ENCODE peak calls at places on chromosome 3, in ten cellular contexts. One of them, this sample, is unnamed.
A peak's percentile ranks its signal among the peaks of the same experiment; 100 is the strongest.

GRCh38 chr3:47984089-47984759 is 32.0 kb downstream of the MAP4 start:
- DNase-seq in uterus: no peak
- DNase-seq in fibroblast of pulmonary artery: peak; percentile 72
- DNase-seq in body of pancreas: no peak
- DNase-seq in brain microvascular endothelial cell: peak; percentile 73
- DNase-seq in iPS DF 6.9: no peak
- DNase-seq in psoas muscle: no peak
- DNase-seq in lung: no peak
- DNase-seq in Peyer's patch: no peak
- DNase-seq in HFF-Myc: peak; percentile 60
- DNase-seq in this sample: no peak

GRCh38 chr3:184631339-184631965 is 69.9 kb downstream of the EPHB3 start:
- DNase-seq in body of pancreas: no peak
- DNase-seq in brain microvascular endothelial cell: no peak
- DNase-seq in fibroblast of pulmonary artery: no peak
- DNase-seq in uterus: no peak
- DNase-seq in HFF-Myc: no peak
- DNase-seq in Peyer's patch: no peak
- DNase-seq in psoas muscle: no peak
- DNase-seq in lung: no peak
- DNase-seq in iPS DF 6.9: no peak
- DNase-seq in this sample: no peak

GRCh38 chr3:133955892-133956291 is 60.2 kb upstream of the RAB6B start:
- DNase-seq in psoas muscle: no peak
- DNase-seq in fibroblast of pulmonary artery: no peak
- DNase-seq in brain microvascular endothelial cell: no peak
- DNase-seq in iPS DF 6.9: no peak
- DNase-seq in uterus: no peak
- DNase-seq in Peyer's patch: no peak
- DNase-seq in body of pancreas: no peak
- DNase-seq in lung: no peak
- DNase-seq in HFF-Myc: no peak
- DNase-seq in this sample: no peak

GRCh38 chr3:46948830-46949671 is 27.5 kb downstream of the CCDC12 start:
- DNase-seq in HFF-Myc: no peak
- DNase-seq in lung: peak; percentile 78
- DNase-seq in Peyer's patch: peak; percentile 79
- DNase-seq in fibroblast of pulmonary artery: no peak
- DNase-seq in uterus: no peak
- DNase-seq in body of pancreas: peak; percentile 41
- DNase-seq in brain microvascular endothelial cell: no peak
- DNase-seq in iPS DF 6.9: no peak
- DNase-seq in psoas muscle: no peak
- DNase-seq in this sample: peak; percentile 55

GRCh38 chr3:47865192-47865591 is 62.3 kb downstream of the DHX30 start:
- DNase-seq in iPS DF 6.9: no peak
- DNase-seq in uterus: no peak
- DNase-seq in brain microvascular endothelial cell: no peak
- DNase-seq in lung: no peak
- DNase-seq in HFF-Myc: no peak
- DNase-seq in body of pancreas: no peak
- DNase-seq in fibroblast of pulmonary artery: peak; percentile 27
- DNase-seq in psoas muscle: no peak
- DNase-seq in Peyer's patch: no peak
- DNase-seq in this sample: no peak

GRCh38 chr3:99651561-99651960 is 13.2 kb downstream of the COL8A1 start:
- DNase-seq in iPS DF 6.9: no peak
- DNase-seq in HFF-Myc: no peak
- DNase-seq in body of pancreas: no peak
- DNase-seq in Peyer's patch: no peak
- DNase-seq in psoas muscle: peak; percentile 46
- DNase-seq in lung: no peak
- DNase-seq in brain microvascular endothelial cell: peak; percentile 85
- DNase-seq in uterus: peak; percentile 29
- DNase-seq in fibroblast of pulmonary artery: peak; percentile 81
- DNase-seq in this sample: no peak

GRCh38 chr3:133295199-133295901 is 104.5 kb upstream of the BFSP2 start:
- DNase-seq in uterus: no peak
- DNase-seq in Peyer's patch: no peak
- DNase-seq in iPS DF 6.9: no peak
- DNase-seq in psoas muscle: no peak
- DNase-seq in body of pancreas: no peak
- DNase-seq in fibroblast of pulmonary artery: peak; percentile 28
- DNase-seq in brain microvascular endothelial cell: peak; percentile 59
- DNase-seq in lung: no peak
- DNase-seq in HFF-Myc: peak; percentile 26
- DNase-seq in this sample: no peak

GRCh38 chr3:45795509-45795881 is 841 bp downstream of the SLC6A20 start:
- DNase-seq in psoas muscle: no peak
- DNase-seq in iPS DF 6.9: no peak
- DNase-seq in HFF-Myc: no peak
- DNase-seq in lung: no peak
- DNase-seq in uterus: no peak
- DNase-seq in Peyer's patch: no peak
- DNase-seq in fibroblast of pulmonary artery: no peak
- DNase-seq in body of pancreas: no peak
- DNase-seq in brain microvascular endothelial cell: no peak
- DNase-seq in this sample: no peak

DNA sequence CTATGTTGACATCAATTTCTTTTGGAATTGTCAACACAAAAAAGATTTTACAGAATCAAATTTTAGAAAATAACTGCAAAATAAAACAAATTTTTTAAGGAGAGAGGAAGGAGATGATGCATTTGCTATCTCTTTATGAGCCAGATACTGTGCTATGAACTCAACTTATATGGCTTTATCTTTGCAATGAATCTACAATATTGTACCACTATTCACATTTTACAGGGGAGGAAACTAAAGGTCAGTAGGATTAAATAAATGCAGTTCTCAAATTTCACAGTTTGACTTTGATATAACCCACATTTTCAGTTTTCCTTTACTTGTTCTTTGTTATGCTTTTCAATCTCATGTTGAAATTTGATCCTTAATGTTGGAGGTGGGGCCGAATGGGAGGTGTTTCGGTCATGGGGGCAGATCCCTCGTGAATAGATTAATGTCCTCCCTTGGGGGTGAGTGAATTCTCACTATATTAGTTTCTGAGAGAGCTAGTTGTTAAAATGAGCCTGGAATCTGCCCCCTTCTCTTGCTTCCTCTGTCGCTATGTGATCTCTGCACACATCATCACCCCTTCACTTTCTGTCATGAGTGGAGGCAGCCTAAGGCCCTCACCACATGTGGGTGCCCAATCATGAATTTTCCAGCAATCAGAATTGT is 44.6 kb downstream of the CD200 start:
- DNase-seq in uterus: no peak
- DNase-seq in psoas muscle: no peak
- DNase-seq in HFF-Myc: no peak
- DNase-seq in body of pancreas: no peak
- DNase-seq in iPS DF 6.9: no peak
- DNase-seq in brain microvascular endothelial cell: peak; percentile 76
- DNase-seq in Peyer's patch: no peak
- DNase-seq in lung: no peak
- DNase-seq in fibroblast of pulmonary artery: peak; percentile 69
- DNase-seq in this sample: peak; percentile 11
- H3K4me3 ChIP-seq in uterus: no peak overlapping the region
- H3K4me3 ChIP-seq in psoas muscle: no peak overlapping the region
- H3K4me3 ChIP-seq in HFF-Myc: no peak overlapping the region
- H3K4me3 ChIP-seq in body of pancreas: no peak overlapping the region
- H3K4me3 ChIP-seq in iPS DF 6.9: no peak overlapping the region
- H3K4me3 ChIP-seq in brain microvascular endothelial cell: no peak overlapping the region
- H3K4me3 ChIP-seq in Peyer's patch: no peak overlapping the region
- H3K4me3 ChIP-seq in lung: no peak overlapping the region
- H3K4me3 ChIP-seq in fibroblast of pulmonary artery: no peak overlapping the region
- H3K4me3 ChIP-seq in this sample: no peak overlapping the region

GRCh38 chr3:12835005-12835665 is 6.2 kb downstream of the RPL32 start:
- DNase-seq in brain microvascular endothelial cell: no peak
- DNase-seq in body of pancreas: no peak
- DNase-seq in fibroblast of pulmonary artery: no peak
- DNase-seq in Peyer's patch: no peak
- DNase-seq in lung: no peak
- DNase-seq in uterus: no peak
- DNase-seq in iPS DF 6.9: no peak
- DNase-seq in HFF-Myc: no peak
- DNase-seq in psoas muscle: no peak
- DNase-seq in this sample: no peak

GRCh38 chr3:12840591-12841084 is 727 bp downstream of the RPL32 start:
- DNase-seq in Peyer's patch: no peak
- DNase-seq in HFF-Myc: no peak
- DNase-seq in uterus: no peak
- DNase-seq in fibroblast of pulmonary artery: no peak
- DNase-seq in body of pancreas: no peak
- DNase-seq in iPS DF 6.9: no peak
- DNase-seq in lung: no peak
- DNase-seq in brain microvascular endothelial cell: no peak
- DNase-seq in psoas muscle: no peak
- DNase-seq in this sample: peak; percentile 17

GRCh38 chr3:12838179-12838965 is 3.0 kb downstream of the RPL32 start:
- DNase-seq in Peyer's patch: no peak
- DNase-seq in uterus: no peak
- DNase-seq in HFF-Myc: no peak
- DNase-seq in brain microvascular endothelial cell: no peak
- DNase-seq in psoas muscle: no peak
- DNase-seq in iPS DF 6.9: no peak
- DNase-seq in lung: no peak
- DNase-seq in body of pancreas: no peak
- DNase-seq in fibroblast of pulmonary artery: no peak
- DNase-seq in this sample: no peak

GRCh38 chr3:12841085-12841969 is at the start of gene RPL32:
- DNase-seq in HFF-Myc: peak; percentile 92
- DNase-seq in uterus: peak; percentile 91
- DNase-seq in lung: peak; percentile 90
- DNase-seq in psoas muscle: peak; percentile 88
- DNase-seq in Peyer's patch: peak; percentile 95
- DNase-seq in iPS DF 6.9: peak; percentile 78
- DNase-seq in body of pancreas: peak; percentile 87
- DNase-seq in brain microvascular endothelial cell: peak; percentile 90
- DNase-seq in fibroblast of pulmonary artery: peak; percentile 98
- DNase-seq in this sample: peak; percentile 95

GRCh38 chr3:12837295-12837986 is 3.9 kb downstream of the RPL32 start:
- DNase-seq in fibroblast of pulmonary artery: no peak
- DNase-seq in uterus: no peak
- DNase-seq in HFF-Myc: no peak
- DNase-seq in body of pancreas: no peak
- DNase-seq in lung: no peak
- DNase-seq in psoas muscle: no peak
- DNase-seq in brain microvascular endothelial cell: no peak
- DNase-seq in Peyer's patch: no peak
- DNase-seq in iPS DF 6.9: no peak
- DNase-seq in this sample: no peak
- H3K4me3 ChIP-seq in fibroblast of pulmonary artery: no peak overlapping the region
- H3K4me3 ChIP-seq in uterus: no peak overlapping the region
- H3K4me3 ChIP-seq in HFF-Myc: peak overlapping the region; percentile 79
- H3K4me3 ChIP-seq in body of pancreas: no peak overlapping the region
- H3K4me3 ChIP-seq in lung: no peak overlapping the region
- H3K4me3 ChIP-seq in psoas muscle: peak overlapping the region; percentile 98
- H3K4me3 ChIP-seq in brain microvascular endothelial cell: peak overlapping the region; percentile 3
- H3K4me3 ChIP-seq in Peyer's patch: no peak overlapping the region
- H3K4me3 ChIP-seq in iPS DF 6.9: no peak overlapping the region
- H3K4me3 ChIP-seq in this sample: peak overlapping the region; percentile 100

GRCh38 chr3:37072892-37073291 is 79.6 kb downstream of the MLH1 start:
- DNase-seq in HFF-Myc: peak; percentile 70
- DNase-seq in lung: peak; percentile 30
- DNase-seq in fibroblast of pulmonary artery: peak; percentile 89
- DNase-seq in iPS DF 6.9: no peak
- DNase-seq in brain microvascular endothelial cell: peak; percentile 84
- DNase-seq in body of pancreas: no peak
- DNase-seq in Peyer's patch: no peak
- DNase-seq in uterus: no peak
- DNase-seq in psoas muscle: no peak
- DNase-seq in this sample: no peak
- H3K4me3 ChIP-seq in HFF-Myc: no peak overlapping the region
- H3K4me3 ChIP-seq in lung: no peak overlapping the region
- H3K4me3 ChIP-seq in fibroblast of pulmonary artery: peak overlapping the region; percentile 37
- H3K4me3 ChIP-seq in iPS DF 6.9: no peak overlapping the region
- H3K4me3 ChIP-seq in brain microvascular endothelial cell: no peak overlapping the region
- H3K4me3 ChIP-seq in body of pancreas: no peak overlapping the region
- H3K4me3 ChIP-seq in Peyer's patch: no peak overlapping the region
- H3K4me3 ChIP-seq in uterus: no peak overlapping the region
- H3K4me3 ChIP-seq in psoas muscle: no peak overlapping the region
- H3K4me3 ChIP-seq in this sample: no peak overlapping the region

GRCh38 chr3:171330936-171331335 is 129.3 kb downstream of the TNIK start:
- DNase-seq in uterus: no peak
- DNase-seq in psoas muscle: no peak
- DNase-seq in lung: no peak
- DNase-seq in iPS DF 6.9: no peak
- DNase-seq in brain microvascular endothelial cell: no peak
- DNase-seq in HFF-Myc: no peak
- DNase-seq in Peyer's patch: no peak
- DNase-seq in fibroblast of pulmonary artery: no peak
- DNase-seq in body of pancreas: no peak
- DNase-seq in this sample: no peak

GRCh38 chr3:171327441-171328174 is 132.6 kb downstream of the TNIK start:
- DNase-seq in iPS DF 6.9: no peak
- DNase-seq in lung: no peak
- DNase-seq in brain microvascular endothelial cell: no peak
- DNase-seq in psoas muscle: no peak
- DNase-seq in fibroblast of pulmonary artery: no peak
- DNase-seq in Peyer's patch: no peak
- DNase-seq in body of pancreas: no peak
- DNase-seq in HFF-Myc: no peak
- DNase-seq in uterus: no peak
- DNase-seq in this sample: peak; percentile 36

GRCh38 chr3:171326717-171327440 is 133.3 kb downstream of the TNIK start:
- DNase-seq in lung: no peak
- DNase-seq in brain microvascular endothelial cell: no peak
- DNase-seq in fibroblast of pulmonary artery: no peak
- DNase-seq in psoas muscle: no peak
- DNase-seq in body of pancreas: no peak
- DNase-seq in HFF-Myc: no peak
- DNase-seq in iPS DF 6.9: no peak
- DNase-seq in uterus: no peak
- DNase-seq in Peyer's patch: no peak
- DNase-seq in this sample: no peak

GRCh38 chr3:171329759-171330158 is 130.4 kb downstream of the TNIK start:
- DNase-seq in lung: no peak
- DNase-seq in HFF-Myc: no peak
- DNase-seq in body of pancreas: no peak
- DNase-seq in Peyer's patch: no peak
- DNase-seq in iPS DF 6.9: no peak
- DNase-seq in fibroblast of pulmonary artery: no peak
- DNase-seq in psoas muscle: no peak
- DNase-seq in uterus: no peak
- DNase-seq in brain microvascular endothelial cell: no peak
- DNase-seq in this sample: no peak

DNA sequence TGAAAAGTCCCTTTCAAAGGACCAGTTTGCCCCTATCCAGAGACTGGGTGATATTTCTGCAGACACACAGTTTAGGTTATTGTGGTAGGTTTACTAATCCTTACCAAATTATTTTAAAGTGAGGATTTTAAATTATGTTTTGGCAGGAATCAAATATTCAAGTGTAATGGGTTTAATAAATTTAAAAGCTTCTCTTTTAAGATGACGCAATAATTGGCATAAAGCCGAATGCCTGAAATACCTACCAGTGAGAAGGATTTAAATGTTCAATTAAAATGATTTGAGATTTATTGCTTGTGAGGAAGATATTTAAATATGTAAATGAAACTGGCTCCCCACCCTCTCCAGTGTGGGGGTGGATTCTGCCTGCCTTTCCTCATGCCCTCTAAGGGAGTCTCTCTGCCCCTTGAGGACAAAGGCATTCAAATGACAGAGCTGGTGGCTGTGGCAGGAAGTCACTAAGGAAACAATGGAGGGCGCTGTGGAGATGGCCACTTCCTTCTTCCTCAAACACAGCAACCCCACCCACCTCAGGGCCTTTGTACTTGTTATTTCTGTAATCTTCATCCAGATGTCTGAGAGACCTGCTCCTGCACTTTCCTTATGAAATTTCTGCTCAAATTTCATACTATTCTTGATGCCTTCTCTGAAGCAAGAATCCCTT is 131.7 kb downstream of the TNIK start:
- DNase-seq in iPS DF 6.9: peak; percentile 27
- DNase-seq in brain microvascular endothelial cell: no peak
- DNase-seq in fibroblast of pulmonary artery: peak; percentile 50
- DNase-seq in Peyer's patch: peak; percentile 72
- DNase-seq in lung: peak; percentile 32
- DNase-seq in body of pancreas: no peak
- DNase-seq in uterus: no peak
- DNase-seq in HFF-Myc: no peak
- DNase-seq in psoas muscle: no peak
- DNase-seq in this sample: peak; percentile 78
- H3K4me3 ChIP-seq in iPS DF 6.9: no peak overlapping the region
- H3K4me3 ChIP-seq in brain microvascular endothelial cell: no peak overlapping the region
- H3K4me3 ChIP-seq in fibroblast of pulmonary artery: no peak overlapping the region
- H3K4me3 ChIP-seq in Peyer's patch: no peak overlapping the region
- H3K4me3 ChIP-seq in lung: no peak overlapping the region
- H3K4me3 ChIP-seq in body of pancreas: no peak overlapping the region
- H3K4me3 ChIP-seq in uterus: no peak overlapping the region
- H3K4me3 ChIP-seq in HFF-Myc: no peak overlapping the region
- H3K4me3 ChIP-seq in psoas muscle: no peak overlapping the region
- H3K4me3 ChIP-seq in this sample: no peak overlapping the region